ENCODE peak calls at places on chromosomes 1 and 21, in ten cellular contexts. N is stimulated activated CD4-positive, alpha-beta T cell treated with anti-CD3 and anti-CD28 coated beads, Interleukin-4, amount 100 ng/mL, for 48 hours; P is nephron progenitor cell; Y is A549; Q is tibial artery; E is GM23248; I is OCI-M1; D is GM04503; A is A172; K is GF-D8. T is an unnamed sample.

GRCh38 chr1:182198006-182198605 is 136.6 kb upstream of the ZNF648 start:
- DNase-seq in K (no peak), Q (no peak), I (peak; percentile 49), A (no peak), E (peak; percentile 34), D (no peak), Y (no peak), N (no peak), P (no peak), T (no peak)

GRCh38 chr1:246108278-246108925 is 398.7 kb downstream of the SMYD3 start:
- DNase-seq in P (no peak), A (no peak), Y (no peak), E (no peak), Q (no peak), I (no peak), D (no peak), N (no peak), K (no peak), T (no peak)

GRCh38 chr1:235160395-235160964 is 570 bp downstream of the RBM34 start:
- DNase-seq in Q (no peak), N (no peak), Y (peak; percentile 73), A (no peak), K (peak; percentile 53), E (peak; percentile 73), P (no peak), I (peak; percentile 85), D (peak; percentile 34), T (no peak)

GRCh38 chr1:48947761-48948537 is 171.3 kb upstream of the BEND5 start:
- DNase-seq in Q (no peak), I (no peak), N (no peak), Y (no peak), P (no peak), K (no peak), E (peak; percentile 53), A (no peak), D (no peak), T (no peak)

GRCh38 chr1:214720561-214720960 is 117.6 kb downstream of the CENPF start:
- DNase-seq in N (no peak), K (no peak), P (no peak), E (peak; percentile 57), I (no peak), D (no peak), Q (no peak), A (no peak), Y (no peak), T (no peak)

GRCh38 chr21:37869661-37870060 is 46.6 kb downstream of the KCNJ6 start:
- DNase-seq in N (no peak), P (no peak), E (no peak), Q (no peak), D (no peak), Y (no peak), A (no peak), K (no peak), I (no peak), T (no peak)

GRCh38 chr1:229557913-229558414 is 543 bp downstream of the ABCB10 start:
- DNase-seq in P (peak; percentile 59), N (peak; percentile 14), A (peak; percentile 9), I (peak; percentile 64), D (no peak), Y (peak; percentile 40), E (peak; percentile 51), K (no peak), Q (peak; percentile 33), T (peak; percentile 12)

GRCh38 chr1:53088616-53089300 is 26.7 kb downstream of the PODN start:
- DNase-seq in N (no peak), Y (no peak), I (no peak), E (no peak), A (no peak), D (no peak), K (no peak), Q (no peak), P (no peak), T (no peak)

GRCh38 chr1:245212221-245212710 is 57.5 kb downstream of the KIF26B start:
- DNase-seq in D (no peak), N (no peak), A (no peak), Q (no peak), P (no peak), E (no peak), K (no peak), I (no peak), Y (no peak), T (no peak)

GRCh38 chr21:35048706-35049617 is at the start of gene RUNX1:
- DNase-seq in K (peak; percentile 100), E (peak; percentile 70), A (peak; percentile 99), I (peak; percentile 97), P (no peak), N (no peak), Y (no peak), Q (peak; percentile 41), D (peak; percentile 51), T (peak; percentile 84)